ENCODE peak calls at places on chromosomes 6 and 20, in six cellular contexts. K is IMR-90, L is cardiac muscle cell, Q is stomach, W is transverse colon, S is mammary epithelial cell. V is an unnamed sample.

GRCh38 chr6:117089604-117090003 is 175.8 kb upstream of the VGLL2 start:
- DNase-seq in K (no peak), L (no peak), Q (no peak), W (no peak), S (no peak), V (no peak)

GRCh38 chr20:5495026-5495425 is 178.3 kb upstream of the PROKR2 start:
- DNase-seq in K (no peak), L (no peak), Q (no peak), W (no peak), S (no peak), V (no peak)

GRCh38 chr20:18428490-18429173 is 38.2 kb downstream of the DZANK1 start:
- DNase-seq in K (peak), L (no peak), Q (peak), W (peak), S (no peak), V (peak)

GRCh38 chr6:73258721-73259120 is 4.3 kb downstream of the KHDC1 start:
- DNase-seq in K (no peak), L (no peak), Q (no peak), W (no peak), S (no peak), V (no peak)

GRCh38 chr6:166589334-166589731 is 2.9 kb upstream of the RAMACL start:
- DNase-seq in K (no peak), L (no peak), Q (no peak), W (no peak), S (no peak), V (no peak)

GRCh38 chr6:138673317-138674014 is 100.1 kb upstream of the CCDC28A start:
- DNase-seq in K (no peak), L (no peak), Q (no peak), W (no peak), S (no peak), V (peak)

GRCh38 chr6:41706876-41707564 is 28.4 kb downstream of the TFEB start:
- DNase-seq in K (peak), L (no peak), Q (no peak), W (no peak), S (peak), V (peak)

GRCh38 chr6:44653761-44654218 is 266.3 kb downstream of the CDC5L start:
- DNase-seq in K (peak), L (no peak), Q (no peak), W (no peak), S (no peak), V (peak)

GRCh38 chr6:135936606-135937005 is 85.1 kb downstream of the PDE7B start:
- DNase-seq in K (peak), L (no peak), Q (no peak), W (no peak), S (peak), V (peak)

GRCh38 chr20:14879839-14880238 is 542.4 kb upstream of the FLRT3 start:
- DNase-seq in K (no peak), L (no peak), Q (no peak), W (no peak), S (no peak), V (no peak)

GRCh38 chr20:24046905-24047304 is 58.3 kb upstream of the GGTLC1 start:
- DNase-seq in K (no peak), L (no peak), Q (no peak), W (no peak), S (no peak), V (no peak)

GRCh38 chr20:48824830-48825550 is 2.8 kb downstream of the PREX1 start:
- DNase-seq in K (no peak), L (no peak), Q (no peak), W (no peak), S (no peak), V (no peak)

GRCh38 chr20:56761393-56761792 is 132.3 kb downstream of the TFAP2C start:
- DNase-seq in K (no peak), L (no peak), Q (no peak), W (no peak), S (no peak), V (no peak)

GRCh38 chr20:58718121-58718563 is 25.5 kb downstream of the NPEPL1 start:
- DNase-seq in K (no peak), L (no peak), Q (no peak), W (peak), S (no peak), V (no peak)

GRCh38 chr20:24235740-24236139 is 233.7 kb upstream of the SYNDIG1 start:
- DNase-seq in K (no peak), L (no peak), Q (no peak), W (no peak), S (no peak), V (no peak)

GRCh38 chr6:126661646-126662045 is 321.7 kb downstream of the CENPW start:
- DNase-seq in K (peak), L (no peak), Q (no peak), W (no peak), S (peak), V (peak)

GRCh38 chr6:24691550-24691949 is 24.7 kb downstream of the ACOT13 start:
- DNase-seq in K (no peak), L (no peak), Q (no peak), W (no peak), S (no peak), V (no peak)

GRCh38 chr20:3218307-3218988 is 9.2 kb downstream of the ITPA start:
- DNase-seq in K (no peak), L (peak), Q (peak), W (peak), S (peak), V (peak)

GRCh38 chr6:11815231-11815630 is 36.6 kb upstream of the ADTRP start:
- DNase-seq in K (peak), L (no peak), Q (no peak), W (no peak), S (no peak), V (peak)

GRCh38 chr6:35452186-35453090 is at the start of gene FANCE:
- DNase-seq in K (peak), L (peak), Q (peak), W (peak), S (peak), V (peak)

GRCh38 chr6:44260451-44261297 is 3.3 kb upstream of the SLC35B2 start:
- DNase-seq in K (no peak), L (no peak), Q (no peak), W (no peak), S (no peak), V (no peak)

GRCh38 chr20:57048027-57048869 is 218.2 kb downstream of the BMP7 start:
- DNase-seq in K (no peak), L (peak), Q (no peak), W (peak), S (peak), V (peak)

GRCh38 chr6:169316651-169317050 is 63.0 kb upstream of the THBS2 start:
- DNase-seq in K (no peak), L (no peak), Q (no peak), W (no peak), S (no peak), V (no peak)

GRCh38 chr6:118080547-118080946 is 173.5 kb downstream of the SLC35F1 start:
- DNase-seq in K (no peak), L (no peak), Q (no peak), W (no peak), S (no peak), V (no peak)

GRCh38 chr20:14991023-14991422 is 653.6 kb upstream of the FLRT3 start:
- DNase-seq in K (no peak), L (no peak), Q (no peak), W (no peak), S (peak), V (peak)

GRCh38 chr20:33900515-33901131 is 89.5 kb downstream of the CHMP4B start:
- DNase-seq in K (no peak), L (no peak), Q (no peak), W (no peak), S (no peak), V (no peak)

GRCh38 chr20:57266251-57267157 is at the start of gene BMP7:
- DNase-seq in K (no peak), L (peak), Q (no peak), W (no peak), S (peak), V (no peak)

GRCh38 chr20:57346477-57346876 is 4.6 kb upstream of the RAE1 start:
- DNase-seq in K (peak), L (peak), Q (peak), W (peak), S (peak), V (peak)

DNA sequence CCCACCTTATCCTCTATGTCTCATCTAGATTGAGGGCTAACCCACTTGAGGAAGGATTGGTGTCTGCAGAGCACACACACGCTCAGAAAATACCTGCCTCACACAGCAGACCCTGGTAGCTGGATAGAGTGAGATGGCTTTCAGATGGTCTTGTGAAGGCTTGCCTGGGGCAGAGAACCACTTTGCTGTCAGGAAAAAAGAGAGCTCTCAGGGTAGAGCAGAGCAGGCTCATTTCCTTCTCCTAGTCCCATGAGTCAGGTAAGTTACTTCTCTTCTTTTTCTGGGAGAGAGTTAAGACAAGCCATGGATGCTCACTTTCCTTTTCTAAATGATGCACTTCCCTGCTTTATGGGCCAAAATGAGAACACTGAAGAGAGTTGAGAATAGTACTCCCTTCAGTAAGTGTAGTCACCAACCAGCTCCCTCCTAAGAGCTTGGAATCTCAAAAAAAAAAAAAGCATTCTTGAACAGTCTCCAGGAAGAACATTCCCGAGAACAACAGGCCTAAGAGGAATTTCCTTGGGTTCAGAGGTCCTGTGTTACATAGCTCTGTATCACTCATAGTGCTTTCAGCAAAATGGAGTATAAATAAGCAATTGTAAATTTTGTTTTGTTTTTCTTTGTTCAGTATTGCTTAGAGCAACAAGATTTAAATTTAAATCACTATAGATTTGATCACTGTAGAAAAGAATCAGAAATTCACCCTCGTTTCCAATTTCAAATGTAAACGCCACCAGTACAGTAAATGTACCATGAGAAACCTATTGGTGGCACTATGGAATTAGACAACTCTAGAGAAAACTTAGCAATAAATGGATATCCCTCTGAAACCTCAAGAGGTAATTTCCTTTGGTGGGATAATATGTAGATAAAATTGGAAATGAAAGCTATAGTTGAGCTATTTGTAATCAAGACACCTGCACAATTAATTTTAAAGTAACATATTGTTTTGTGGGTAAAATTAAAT is 530.3 kb downstream of the RFPL4B start:
- DNase-seq in K (peak), L (no peak), Q (no peak), W (no peak), S (peak), V (peak)
- TF ChIP-seq CTCF in K (peak), L (peak), Q (no peak), W (peak), S (no peak), V (peak)

DNA sequence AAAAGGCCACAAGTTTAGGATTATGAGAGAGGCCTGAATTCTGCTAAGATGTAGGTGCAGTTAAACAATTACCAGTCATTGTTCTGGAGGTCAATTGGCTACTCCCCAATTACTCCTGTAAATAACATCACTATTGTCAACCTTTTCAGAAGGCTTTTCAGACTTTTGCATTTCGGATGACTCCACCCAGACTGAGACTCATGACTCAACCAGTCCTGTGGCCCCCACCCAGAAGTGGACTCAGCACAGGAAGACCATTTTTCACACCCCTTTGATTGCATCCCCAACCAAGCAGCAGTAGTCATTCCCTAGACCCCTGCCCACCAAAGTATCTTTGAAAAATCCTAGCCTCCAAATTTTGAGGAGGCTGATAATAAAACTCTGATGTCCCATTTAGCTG is 139.3 kb upstream of the SLC22A16 start:
- DNase-seq in K (no peak), L (no peak), Q (no peak), W (no peak), S (no peak), V (no peak)
- H3K4me3 ChIP-seq in K (no peak), L (no peak), Q (no peak), W (no peak), S (no peak), V (no peak)

GRCh38 chr6:33971580-33971979 is 167.8 kb upstream of the MLN start:
- DNase-seq in K (no peak), L (no peak), Q (no peak), W (no peak), S (no peak), V (no peak)

GRCh38 chr6:33967266-33967767 is 163.5 kb upstream of the MLN start:
- DNase-seq in K (no peak), L (no peak), Q (no peak), W (no peak), S (no peak), V (no peak)

GRCh38 chr6:33965766-33966165 is 162.0 kb upstream of the MLN start:
- DNase-seq in K (no peak), L (no peak), Q (no peak), W (no peak), S (peak), V (no peak)

GRCh38 chr6:33966536-33966935 is 162.7 kb upstream of the MLN start:
- DNase-seq in K (no peak), L (no peak), Q (no peak), W (no peak), S (no peak), V (no peak)

DNA sequence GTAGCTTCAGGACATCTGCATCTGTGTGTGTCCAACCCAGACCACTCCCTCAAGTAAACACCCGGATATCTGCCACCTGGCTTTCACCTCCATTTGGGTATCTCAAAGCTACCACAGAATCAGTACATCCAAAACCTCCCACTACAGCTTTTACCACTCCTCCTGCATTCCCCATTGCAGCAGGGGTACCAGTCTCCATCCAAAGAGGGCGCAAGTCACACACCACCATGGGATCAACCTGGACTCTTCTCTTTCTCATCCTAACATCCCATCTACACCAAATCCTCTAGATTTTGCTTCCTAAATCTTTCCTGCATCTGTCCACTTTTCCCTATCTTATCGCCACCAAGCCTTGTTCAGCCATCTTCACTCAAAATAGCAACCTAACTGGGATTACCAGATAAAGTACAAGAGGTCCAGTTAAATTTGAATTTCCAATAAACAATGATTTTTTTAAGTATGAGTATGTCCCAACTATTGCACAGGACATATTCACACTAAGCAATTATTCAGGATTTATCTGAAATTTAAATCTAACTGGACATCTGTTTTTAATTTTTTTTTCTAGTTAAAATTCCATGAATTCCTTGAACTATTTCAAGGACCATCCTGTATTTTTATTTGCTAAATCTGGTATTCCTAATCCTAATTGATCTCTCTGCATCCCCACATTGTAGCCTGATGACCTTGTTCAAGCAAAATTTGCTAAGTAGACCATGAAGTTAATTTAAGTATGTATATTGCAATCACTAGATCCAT is 164.3 kb upstream of the MLN start:
- DNase-seq in K (no peak), L (peak), Q (no peak), W (peak), S (no peak), V (peak)
- TF ChIP-seq CTCF in K (no peak), L (peak), Q (no peak), W (peak), S (no peak), V (peak)

DNA sequence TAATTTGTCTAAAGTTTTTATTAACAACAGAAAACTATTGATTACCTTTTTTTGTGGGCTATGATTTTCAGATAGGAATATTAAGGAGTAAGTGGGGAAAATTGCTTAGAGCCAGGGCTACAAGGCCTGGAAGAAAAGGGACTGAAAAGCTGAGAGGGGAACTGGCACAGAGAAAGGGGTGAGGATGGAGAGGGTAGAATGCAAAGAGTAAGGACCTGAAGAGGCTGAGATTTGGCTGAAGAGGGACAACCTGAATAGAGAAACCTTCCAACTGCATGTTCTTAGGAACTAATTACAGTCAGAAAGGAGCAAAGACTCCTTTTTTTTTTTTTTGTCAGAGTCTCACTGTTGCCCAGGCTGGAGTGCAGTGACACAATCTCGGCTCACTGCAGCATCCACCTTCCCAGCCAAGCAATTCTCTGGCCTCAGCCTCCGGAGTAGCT is 16.7 kb downstream of the BTN2A1 start:
- DNase-seq in K (no peak), L (no peak), Q (no peak), W (no peak), S (no peak), V (no peak)
- H3K4me3 ChIP-seq in K (peak), L (peak), Q (peak), W (peak), S (peak), V (peak)

DNA sequence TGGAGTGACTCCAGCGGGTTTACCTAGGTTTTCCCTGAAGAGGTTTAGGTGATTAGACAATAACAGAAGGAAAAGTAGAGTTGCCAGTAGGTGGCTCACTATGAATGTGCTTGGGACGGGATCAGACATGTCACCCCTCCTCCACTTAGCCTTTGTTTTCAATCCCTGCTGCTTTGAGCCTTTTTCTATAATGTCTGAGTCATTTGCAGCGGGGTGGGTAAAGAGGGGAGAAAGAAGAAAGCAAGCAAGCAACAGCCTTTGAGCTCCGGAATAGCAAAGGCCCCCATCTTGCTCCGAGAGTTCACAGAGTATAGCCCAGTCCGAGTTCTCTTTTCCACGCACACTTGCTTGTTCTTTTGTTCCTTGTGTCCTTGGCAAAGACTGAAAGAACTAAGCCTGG is 129.1 kb downstream of the PACRG start:
- DNase-seq in K (peak), L (peak), Q (no peak), W (peak), S (peak), V (peak)
- TF ChIP-seq CTCF in K (peak), L (peak), Q (peak), W (peak), S (peak), V (peak)